ENCODE peak calls at places on chromosomes 2 and 18, in seven cellular contexts. V is stomach, H is HCT116, Z is transverse colon, U is SK-N-SH, K is GM12892, I is GM12878. C is an unnamed sample.

GRCh38 chr2:127893494-127893893 is 7.7 kb upstream of the AMMECR1L start:
- DNase-seq in V (no peak), H (no peak), Z (no peak), U (no peak), K (no peak), I (no peak), C (no peak)

GRCh38 chr18:12645751-12646203 is 12.1 kb downstream of the SPIRE1 start:
- DNase-seq in V (peak), H (no peak), Z (no peak), U (no peak), K (no peak), I (no peak), C (no peak)

GRCh38 chr2:62014102-62014501 is 108.6 kb downstream of the COMMD1 start:
- DNase-seq in V (peak), H (no peak), Z (peak), U (peak), K (no peak), I (no peak), C (no peak)

GRCh38 chr18:62131305-62131909 is 55.4 kb downstream of the PIGN start:
- DNase-seq in V (peak), H (peak), Z (peak), U (peak), K (peak), I (peak), C (no peak)

GRCh38 chr2:67510745-67511144 is 113.6 kb downstream of the ETAA1 start:
- DNase-seq in V (no peak), H (no peak), Z (no peak), U (no peak), K (no peak), I (no peak), C (no peak)

GRCh38 chr2:230762317-230762896 is 49.8 kb downstream of the CAB39 start:
- DNase-seq in V (no peak), H (no peak), Z (peak), U (peak), K (no peak), I (no peak), C (no peak)

GRCh38 chr2:147863835-147864234 is 19.0 kb downstream of the ACVR2A start:
- DNase-seq in V (no peak), H (no peak), Z (no peak), U (no peak), K (no peak), I (no peak), C (no peak)

GRCh38 chr2:119218478-119219064 is 5.1 kb upstream of the STEAP3 start:
- DNase-seq in V (peak), H (peak), Z (no peak), U (no peak), K (no peak), I (no peak), C (no peak)

GRCh38 chr2:48135797-48136196 is 229.5 kb upstream of the FBXO11 start:
- DNase-seq in V (no peak), H (no peak), Z (no peak), U (no peak), K (no peak), I (no peak), C (no peak)

GRCh38 chr2:196153480-196153879 is 17.9 kb downstream of the STK17B start:
- DNase-seq in V (no peak), H (no peak), Z (no peak), U (no peak), K (no peak), I (no peak), C (no peak)

GRCh38 chr2:127045792-127046501 is 61.0 kb downstream of the BIN1 start:
- DNase-seq in V (peak), H (no peak), Z (no peak), U (peak), K (no peak), I (no peak), C (peak)

GRCh38 chr18:56872140-56872539 is 221.0 kb downstream of the WDR7 start:
- DNase-seq in V (no peak), H (no peak), Z (no peak), U (no peak), K (no peak), I (no peak), C (no peak)

GRCh38 chr2:118056165-118056534 is 32.1 kb upstream of the INSIG2 start:
- DNase-seq in V (no peak), H (no peak), Z (peak), U (no peak), K (no peak), I (peak), C (no peak)

GRCh38 chr2:33158482-33159003 is 211.8 kb downstream of the LTBP1 start:
- DNase-seq in V (no peak), H (no peak), Z (no peak), U (no peak), K (no peak), I (no peak), C (no peak)

GRCh38 chr2:26614205-26615128 is 26.7 kb downstream of the CIB4 start:
- DNase-seq in V (peak), H (no peak), Z (no peak), U (peak), K (no peak), I (no peak), C (peak)

GRCh38 chr2:108268001-108268400 is 20.7 kb upstream of the SULT1C2 start:
- DNase-seq in V (no peak), H (no peak), Z (no peak), U (no peak), K (no peak), I (no peak), C (no peak)

DNA sequence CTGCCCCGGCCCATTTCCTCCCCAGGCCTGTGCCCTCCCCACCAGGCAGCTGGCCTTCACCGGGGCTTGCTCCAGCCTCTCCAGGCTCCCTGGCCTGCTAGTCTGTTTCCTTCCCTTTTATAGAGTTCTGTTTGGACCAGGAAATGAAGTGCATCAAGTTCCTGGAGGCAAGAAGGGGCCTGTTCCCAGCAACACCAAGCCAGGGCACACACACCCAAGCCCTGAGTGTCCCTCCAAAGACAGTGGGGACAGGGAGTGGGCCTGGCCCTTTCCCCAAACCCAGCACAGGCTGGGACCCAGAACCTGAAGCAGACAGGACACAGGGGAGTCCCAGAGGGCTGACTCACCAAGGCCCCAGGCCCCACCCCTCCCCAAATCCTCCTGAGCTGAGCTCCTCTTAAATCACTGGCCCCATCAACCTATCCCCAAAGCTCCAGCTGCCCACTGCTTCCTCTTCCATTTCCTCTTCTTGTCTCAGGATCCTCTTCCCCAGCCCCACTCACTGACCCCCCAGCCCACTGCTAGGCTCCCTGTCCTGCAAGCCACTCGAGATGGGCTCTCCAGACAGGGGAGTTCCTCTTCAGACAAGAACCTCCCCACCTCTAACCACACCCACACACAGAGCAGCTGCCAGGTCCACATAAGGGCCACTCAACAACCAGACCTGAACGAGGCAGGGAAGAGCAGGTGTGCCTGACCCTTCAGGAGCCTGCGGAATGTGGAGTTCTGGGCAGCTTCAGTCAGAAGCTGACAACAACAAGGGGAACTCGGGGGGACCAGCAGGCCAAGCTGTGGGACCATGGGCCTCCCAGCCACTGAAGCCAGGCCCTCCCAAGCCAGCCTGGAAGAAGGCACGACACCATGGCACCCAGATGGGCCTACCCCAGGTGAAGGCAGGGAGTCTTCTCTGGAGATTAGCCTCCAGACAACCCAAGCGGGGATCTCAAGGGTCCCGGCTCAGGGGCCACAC is 74.2 kb downstream of the TNS1 start:
- DNase-seq in V (no peak), H (no peak), Z (no peak), U (no peak), K (no peak), I (no peak), C (no peak)
- TF ChIP-seq POLR2AphosphoS5 in V (peak), H (no peak), Z (peak), U (no peak), K (no peak), I (no peak), C (no peak)

GRCh38 chr18:41657189-41657588 is 297.8 kb upstream of the PIK3C3 start:
- DNase-seq in V (no peak), H (no peak), Z (no peak), U (no peak), K (no peak), I (no peak), C (no peak)
- TF ChIP-seq POLR2AphosphoS5 in V (no peak), H (no peak), Z (no peak), U (no peak), K (no peak), I (no peak), C (no peak)

GRCh38 chr18:65039578-65039977 is 711.2 kb upstream of the CDH7 start:
- DNase-seq in V (no peak), H (no peak), Z (no peak), U (no peak), K (no peak), I (no peak), C (no peak)
- TF ChIP-seq POLR2AphosphoS5 in V (no peak), H (no peak), Z (no peak), U (no peak), K (no peak), I (no peak), C (no peak)

GRCh38 chr18:46051731-46052461 is 20.2 kb downstream of the PSTPIP2 start:
- DNase-seq in V (peak), H (no peak), Z (no peak), U (no peak), K (no peak), I (no peak), C (peak)
- TF ChIP-seq POLR2AphosphoS5 in V (no peak), H (no peak), Z (no peak), U (no peak), K (no peak), I (no peak), C (no peak)

DNA sequence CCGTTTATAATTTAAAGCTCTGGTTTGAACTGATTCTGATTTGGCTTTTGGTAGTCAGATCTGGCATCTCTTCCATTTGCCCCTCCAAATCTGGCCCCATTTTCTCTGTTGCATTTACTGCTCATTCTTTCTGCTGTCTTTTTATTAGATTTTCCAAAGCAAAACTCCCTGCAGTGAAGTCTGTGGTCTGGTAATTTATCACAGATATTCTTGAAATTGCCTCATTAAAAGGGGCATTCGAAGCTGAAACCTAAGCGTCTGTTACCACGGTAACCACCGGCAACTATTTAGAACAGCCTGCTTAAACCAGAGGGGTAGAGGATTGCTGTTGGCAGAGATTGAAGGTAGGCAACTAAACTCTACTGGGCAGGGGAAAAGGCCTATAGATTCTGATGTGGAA is 111.5 kb upstream of the UPP2 start:
- DNase-seq in V (no peak), H (no peak), Z (no peak), U (peak), K (no peak), I (no peak), C (no peak)
- TF ChIP-seq POLR2AphosphoS5 in V (no peak), H (no peak), Z (no peak), U (no peak), K (no peak), I (no peak), C (no peak)

GRCh38 chr2:54651291-54651690 is 72.2 kb upstream of the EML6 start:
- DNase-seq in V (no peak), H (no peak), Z (no peak), U (no peak), K (no peak), I (no peak), C (no peak)

GRCh38 chr2:54649633-54650032 is 73.8 kb upstream of the EML6 start:
- DNase-seq in V (no peak), H (no peak), Z (no peak), U (no peak), K (no peak), I (no peak), C (no peak)

GRCh38 chr2:54649191-54649590 is 74.3 kb upstream of the EML6 start:
- DNase-seq in V (no peak), H (no peak), Z (no peak), U (no peak), K (no peak), I (no peak), C (no peak)

GRCh38 chr2:54652540-54652939 is 70.9 kb upstream of the EML6 start:
- DNase-seq in V (no peak), H (no peak), Z (no peak), U (no peak), K (no peak), I (no peak), C (no peak)

DNA sequence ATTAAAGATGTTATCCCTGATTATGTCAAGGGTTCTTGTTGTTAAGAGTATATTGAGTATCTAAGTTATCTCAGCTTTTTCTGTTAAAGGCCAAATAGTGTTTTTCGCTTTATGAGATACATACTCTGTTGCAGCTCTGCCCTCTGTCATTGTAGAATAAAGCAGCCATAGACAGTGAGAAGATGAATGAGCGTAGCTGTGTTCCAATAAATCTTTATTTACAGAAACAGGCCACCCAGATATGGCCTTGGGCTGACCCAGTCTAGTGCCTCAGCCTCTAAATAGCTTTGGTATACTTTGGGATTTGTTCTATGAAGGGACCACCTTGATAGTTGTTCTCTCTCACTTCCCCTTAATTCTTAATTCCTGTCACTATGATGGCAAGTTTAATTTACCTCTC is 72.8 kb upstream of the EML6 start:
- DNase-seq in V (no peak), H (no peak), Z (no peak), U (no peak), K (no peak), I (no peak), C (no peak)
- TF ChIP-seq POLR2AphosphoS5 in V (no peak), H (no peak), Z (no peak), U (no peak), K (no peak), I (no peak), C (no peak)

DNA sequence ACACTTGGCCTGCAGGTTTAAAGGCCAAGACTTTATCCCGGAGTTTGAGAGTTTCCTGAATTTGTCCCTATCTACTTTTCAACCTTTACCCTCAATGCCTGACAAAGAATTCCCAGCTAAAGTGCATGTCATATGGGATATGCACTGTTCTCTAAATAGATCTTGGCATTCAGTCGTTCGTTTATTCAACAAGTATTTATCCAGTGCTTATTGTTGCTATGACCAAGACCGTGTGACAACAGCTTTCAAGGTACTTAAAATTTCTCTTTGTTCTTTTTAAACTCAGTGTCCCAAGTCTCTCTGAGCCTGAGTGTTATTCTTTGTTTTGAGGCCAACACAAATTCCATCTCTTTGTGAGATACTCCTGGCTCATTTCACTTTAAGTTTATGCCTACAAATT is 133.4 kb downstream of the RGPD3 start:
- DNase-seq in V (no peak), H (no peak), Z (no peak), U (no peak), K (no peak), I (no peak), C (no peak)
- TF ChIP-seq POLR2AphosphoS5 in V (no peak), H (no peak), Z (no peak), U (no peak), K (no peak), I (no peak), C (no peak)

GRCh38 chr2:37773354-37773753 is 101.9 kb upstream of the CDC42EP3 start:
- DNase-seq in V (no peak), H (no peak), Z (no peak), U (no peak), K (no peak), I (no peak), C (no peak)

GRCh38 chr2:37776487-37776886 is 105.0 kb upstream of the CDC42EP3 start:
- DNase-seq in V (no peak), H (peak), Z (no peak), U (no peak), K (no peak), I (no peak), C (no peak)

GRCh38 chr2:37775908-37776250 is 104.4 kb upstream of the CDC42EP3 start:
- DNase-seq in V (no peak), H (no peak), Z (no peak), U (no peak), K (no peak), I (no peak), C (no peak)

GRCh38 chr2:37771600-37772088 is 100.2 kb upstream of the CDC42EP3 start:
- DNase-seq in V (no peak), H (no peak), Z (no peak), U (no peak), K (no peak), I (no peak), C (no peak)

DNA sequence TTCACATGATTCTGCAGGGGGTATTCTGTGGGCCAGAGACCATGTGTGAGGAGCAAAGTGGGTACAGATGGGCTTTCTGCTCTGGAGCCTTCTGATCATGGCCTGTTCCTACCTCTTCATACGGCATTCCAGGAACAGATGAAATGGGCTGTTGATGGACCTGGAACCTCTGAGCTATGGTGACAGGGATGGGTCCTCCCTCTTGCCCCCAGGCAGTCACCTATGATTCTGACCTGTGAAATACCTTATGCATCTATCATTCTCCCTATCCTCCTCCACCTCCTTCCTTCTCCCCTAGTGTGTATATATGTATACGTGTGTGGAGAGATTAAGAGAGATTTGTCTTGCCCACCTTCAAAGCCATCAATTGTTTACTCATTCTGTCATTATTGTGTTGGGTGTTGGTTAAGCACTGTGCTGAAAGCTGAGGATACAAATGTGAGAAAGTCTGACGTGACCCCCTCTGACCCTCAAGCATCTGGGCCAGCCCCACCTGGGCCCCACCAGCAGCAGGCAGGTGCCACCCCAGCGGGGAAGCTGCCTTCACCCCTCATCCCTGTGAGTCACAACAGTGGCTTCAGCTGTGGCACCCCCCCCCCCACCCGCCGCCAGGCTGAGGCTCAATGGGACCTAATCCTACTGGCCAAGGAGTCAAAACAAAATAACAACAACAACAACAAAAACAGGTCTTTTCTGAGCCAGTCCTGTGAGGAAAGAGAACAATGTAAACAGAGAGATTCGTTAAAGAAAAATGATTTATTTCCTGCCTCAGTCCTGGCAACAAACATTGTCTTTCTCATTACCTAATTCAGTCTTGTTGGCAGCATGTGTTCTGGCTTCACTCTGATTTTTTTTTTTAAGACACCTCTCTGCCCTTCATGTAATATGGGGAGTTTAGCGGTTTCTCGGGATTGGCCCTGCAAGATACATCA is 103.8 kb upstream of the CDC42EP3 start:
- DNase-seq in V (no peak), H (no peak), Z (no peak), U (no peak), K (no peak), I (no peak), C (no peak)
- TF ChIP-seq POLR2AphosphoS5 in V (no peak), H (no peak), Z (no peak), U (no peak), K (no peak), I (no peak), C (no peak)